ENCODE peak calls at places on chromosomes 11 and 22, in four cellular contexts. Q is vagina, F is esophagus muscularis mucosa, A is body of pancreas. G is an unnamed sample.
A peak's percentile ranks its signal among the peaks of the same experiment; 100 is the strongest.

GRCh38 chr22:43789452-43789851 is 22.7 kb downstream of the EFCAB6 start:
- DNase-seq in A (peak; percentile 31), Q (peak; percentile 81), F (peak; percentile 92), G (peak; percentile 89)

GRCh38 chr22:45684169-45684568 is 12.5 kb downstream of the ATXN10 start:
- DNase-seq in A (no peak), F (no peak), Q (no peak), G (no peak)

GRCh38 chr22:44423556-44423955 is 74.5 kb downstream of the RTL6 start:
- DNase-seq in Q (no peak), F (no peak), A (no peak), G (peak; percentile 49)

GRCh38 chr11:58685973-58686720 is 45.6 kb downstream of the GLYAT start:
- DNase-seq in A (no peak), F (no peak), Q (no peak), G (no peak)

GRCh38 chr22:42450862-42451261 is 18.7 kb upstream of the NFAM1 start:
- DNase-seq in A (no peak), Q (no peak), F (no peak), G (no peak)

GRCh38 chr11:82906236-82906635 is 4.7 kb downstream of the DDIAS start:
- DNase-seq in F (no peak), Q (no peak), A (no peak), G (no peak)

GRCh38 chr11:10743354-10744035 is 7.6 kb upstream of the CTR9 start:
- DNase-seq in F (no peak), Q (no peak), A (no peak), G (no peak)

GRCh38 chr11:65555693-65556231 is 2.4 kb downstream of the LTBP3 start:
- DNase-seq in Q (no peak), A (no peak), F (no peak), G (peak; percentile 78)

GRCh38 chr11:15333407-15333806 is 218.7 kb downstream of the INSC start:
- DNase-seq in F (no peak), A (no peak), Q (no peak), G (no peak)

GRCh38 chr11:1060885-1061616 is 13.6 kb upstream of the MUC2 start:
- DNase-seq in Q (no peak), F (no peak), A (peak; percentile 53), G (no peak)

GRCh38 chr11:115581871-115582639 is 77.8 kb upstream of the CADM1 start:
- DNase-seq in A (no peak), Q (no peak), F (no peak), G (no peak)

GRCh38 chr11:47359586-47359985 is 7.1 kb upstream of the MYBPC3 start:
- DNase-seq in F (no peak), A (no peak), Q (no peak), G (no peak)

GRCh38 chr22:39266398-39267030 is 21.7 kb upstream of the PDGFB start:
- DNase-seq in A (no peak), Q (no peak), F (no peak), G (no peak)

GRCh38 chr11:24373516-24373915 is 123.3 kb upstream of the LUZP2 start:
- DNase-seq in Q (no peak), F (no peak), A (no peak), G (no peak)

GRCh38 chr22:17772249-17772962 is 1.9 kb downstream of the BID start:
- DNase-seq in F (no peak), A (peak; percentile 12), Q (no peak), G (peak; percentile 60)

GRCh38 chr22:36285545-36285944 is 32.6 kb downstream of the APOL1 start:
- DNase-seq in F (no peak), A (no peak), Q (no peak), G (peak; percentile 73)

GRCh38 chr11:7872913-7873312 is 58.2 kb downstream of the OR10A6 start:
- DNase-seq in F (no peak), A (no peak), Q (no peak), G (no peak)

GRCh38 chr11:112499153-112499907 is 238.7 kb upstream of the PLET1 start:
- DNase-seq in A (no peak), F (peak; percentile 80), Q (no peak), G (no peak)

GRCh38 chr22:19870153-19871022 is 15.7 kb upstream of the GNB1L start:
- DNase-seq in Q (no peak), F (no peak), A (peak; percentile 15), G (peak; percentile 55)

GRCh38 chr22:44353063-44353440 is 40.3 kb upstream of the SHISAL1 start:
- DNase-seq in Q (no peak), A (no peak), F (no peak), G (peak; percentile 56)

GRCh38 chr11:64165482-64165841 is 451 bp downstream of the MACROD1 start:
- DNase-seq in Q (no peak), A (peak; percentile 32), F (no peak), G (no peak)

GRCh38 chr11:26950260-26950719 is 43.6 kb upstream of the FIBIN start:
- DNase-seq in F (no peak), Q (no peak), A (no peak), G (no peak)

GRCh38 chr22:46869848-46870441 is 107.5 kb downstream of the TBC1D22A start:
- DNase-seq in F (no peak), A (no peak), Q (no peak), G (no peak)

GRCh38 chr11:13776134-13776815 is 107.8 kb downstream of the FAR1 start:
- DNase-seq in Q (no peak), F (no peak), A (no peak), G (no peak)

GRCh38 chr11:28058333-28058732 is 49.6 kb downstream of the KIF18A start:
- DNase-seq in A (no peak), F (no peak), Q (no peak), G (no peak)
- H3K36me3 ChIP-seq in A (no peaks in the 10 kb centered on the region), F (no peaks in the 10 kb centered on the region), Q (no peaks in the 10 kb centered on the region), G (no peaks in the 10 kb centered on the region)

DNA sequence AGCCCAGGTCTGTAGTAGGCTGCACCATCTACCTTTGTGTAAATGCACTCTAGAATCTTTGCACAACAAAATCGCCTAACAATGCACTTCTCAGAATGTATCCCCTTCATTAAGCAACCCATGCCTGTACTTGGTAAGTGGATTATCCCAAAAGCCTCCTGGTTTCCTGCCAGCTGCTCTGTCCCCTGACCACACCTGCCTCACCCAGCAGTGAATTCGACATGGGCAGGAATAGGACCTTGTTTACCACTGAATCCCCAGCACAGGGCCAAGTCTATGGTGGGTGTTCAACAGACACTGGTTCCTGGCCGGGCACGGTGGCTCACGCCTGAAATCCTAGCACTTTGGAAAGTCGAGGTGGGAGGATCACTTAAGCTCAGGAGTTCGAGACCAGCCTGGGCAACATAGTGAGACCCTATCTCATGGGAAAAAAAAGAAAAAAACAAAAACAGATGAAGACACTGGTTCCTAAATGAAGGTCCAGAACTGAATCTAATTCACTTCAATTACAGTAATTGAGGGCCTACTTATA is 5.1 kb upstream of the SYCE3 start:
- DNase-seq in A (no peak), F (no peak), Q (no peak), G (peak; percentile 46)
- H3K36me3 ChIP-seq in A (no peaks in the 10 kb centered on the region), F (peaks cover 14% of the 10 kb centered on the region), Q (no peaks in the 10 kb centered on the region), G (peaks cover 29% of the 10 kb centered on the region)

DNA sequence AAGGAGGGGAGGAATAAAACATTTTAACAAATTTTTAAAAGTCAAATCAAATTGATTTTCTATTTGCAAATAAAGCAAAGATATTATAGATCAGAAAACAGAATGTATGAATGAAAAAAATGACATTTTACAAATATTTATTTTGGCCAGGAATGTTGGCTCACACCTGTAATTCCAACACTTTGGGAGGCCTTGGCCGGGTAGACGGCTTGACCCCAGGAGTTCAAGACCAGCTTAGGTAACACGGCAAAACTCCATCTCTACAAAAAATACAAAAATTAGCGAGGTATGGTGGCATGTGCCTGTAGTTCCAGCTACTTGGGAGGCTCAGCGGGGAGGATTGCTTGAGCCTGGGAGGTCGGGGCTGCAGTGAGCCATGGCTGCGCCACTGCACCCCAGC is 18.2 kb downstream of the THAP12 start:
- DNase-seq in A (no peak), Q (no peak), F (no peak), G (no peak)
- H3K36me3 ChIP-seq in A (no peaks in the 10 kb centered on the region), Q (no peaks in the 10 kb centered on the region), F (peaks cover 4% of the 10 kb centered on the region), G (no peaks in the 10 kb centered on the region)

GRCh38 chr11:77791301-77791700 is 29.2 kb downstream of the RSF1 start:
- DNase-seq in F (no peak), Q (no peak), A (no peak), G (no peak)
- H3K36me3 ChIP-seq in F (no peaks in the 10 kb centered on the region), Q (no peaks in the 10 kb centered on the region), A (no peaks in the 10 kb centered on the region), G (no peaks in the 10 kb centered on the region)

DNA sequence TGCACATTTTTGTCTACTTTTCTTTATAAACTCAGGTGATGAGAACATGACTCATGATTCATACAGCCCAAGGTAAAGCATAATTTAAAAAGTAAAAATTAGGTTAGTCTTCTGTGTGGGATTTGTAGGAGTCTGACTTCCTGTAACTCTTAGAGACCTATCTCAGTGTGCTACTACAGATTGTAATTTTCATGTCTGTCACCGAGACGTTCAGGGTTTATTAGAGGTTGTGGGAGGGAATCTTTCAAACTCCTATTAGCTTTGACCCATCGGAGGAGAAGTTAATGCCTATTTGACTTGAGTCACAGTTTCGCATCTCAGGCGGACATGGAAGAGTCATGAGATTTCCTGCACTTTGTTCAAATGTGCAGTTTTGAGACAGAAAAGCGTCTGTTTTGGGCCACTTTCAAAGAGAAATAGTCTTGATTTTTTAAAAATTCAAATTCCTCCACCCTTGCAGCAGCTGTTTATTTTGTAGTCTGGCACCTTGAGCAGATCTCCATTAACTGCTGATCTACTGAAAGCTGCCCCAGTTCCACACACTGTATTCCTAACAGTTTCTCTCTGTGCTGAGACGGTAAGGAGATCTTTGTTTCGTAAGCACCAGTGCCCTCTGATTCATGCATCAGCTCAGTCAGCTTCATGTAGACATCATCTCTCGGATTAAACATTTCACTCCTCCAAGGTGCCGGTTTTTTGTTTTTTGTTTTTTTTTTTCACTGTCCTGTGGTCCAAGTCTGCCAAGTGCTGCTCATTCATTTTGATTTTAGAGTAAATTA is 24.3 kb downstream of the ALKBH3 start:
- DNase-seq in F (no peak), A (no peak), Q (no peak), G (no peak)
- H3K36me3 ChIP-seq in F (peaks cover 23% of the 10 kb centered on the region), A (no peaks in the 10 kb centered on the region), Q (peaks cover 3% of the 10 kb centered on the region), G (peaks cover 8% of the 10 kb centered on the region)

GRCh38 chr11:68468217-68468828 is 7.8 kb downstream of the PPP6R3 start:
- DNase-seq in F (no peak), A (no peak), Q (no peak), G (no peak)

GRCh38 chr11:68471360-68472340 is 11.1 kb downstream of the PPP6R3 start:
- DNase-seq in Q (no peak), F (no peak), A (no peak), G (no peak)

GRCh38 chr11:68469122-68469521 is 8.6 kb downstream of the PPP6R3 start:
- DNase-seq in F (no peak), Q (no peak), A (no peak), G (no peak)

GRCh38 chr11:68469642-68470041 is 9.1 kb downstream of the PPP6R3 start:
- DNase-seq in Q (no peak), A (no peak), F (no peak), G (no peak)

GRCh38 chr11:68470304-68470811 is 9.8 kb downstream of the PPP6R3 start:
- DNase-seq in F (no peak), A (no peak), Q (no peak), G (no peak)
- H3K36me3 ChIP-seq in F (no peaks in the 10 kb centered on the region), A (no peaks in the 10 kb centered on the region), Q (no peaks in the 10 kb centered on the region), G (no peaks in the 10 kb centered on the region)

GRCh38 chr22:21621025-21621424 is 8.8 kb downstream of the YDJC start:
- DNase-seq in Q (no peak), A (no peak), F (no peak), G (no peak)
- H3K36me3 ChIP-seq in Q (no peaks in the 10 kb centered on the region), A (no peaks in the 10 kb centered on the region), F (no peaks in the 10 kb centered on the region), G (no peaks in the 10 kb centered on the region)

G was measured in sigmoid colon.